ENCODE peak calls at places on chromosomes 3 and 15, in four cellular contexts. P, Z, C and D are unnamed samples. For H3K79me1, the result is how much of the 10 kb centered on the place peaks cover.

GRCh38 chr15:60721706-60722105 is 242.8 kb upstream of the ICE2 start:
- DNase-seq in P (peak), Z (no peak), C (no peak), D (peak)

GRCh38 chr15:41971893-41972340 is 440 bp downstream of the EHD4 start:
- DNase-seq in P (no peak), Z (peak), C (no peak), D (no peak)

GRCh38 chr15:38005949-38006800 is 71.7 kb downstream of the TMCO5A start:
- DNase-seq in P (peak), Z (no peak), C (no peak), D (peak)

GRCh38 chr3:171753025-171753472 is 57.2 kb downstream of the PLD1 start:
- DNase-seq in P (peak), Z (no peak), C (no peak), D (no peak)

GRCh38 chr3:161991901-161992300 is 495.3 kb downstream of the OTOL1 start:
- DNase-seq in P (no peak), Z (no peak), C (no peak), D (no peak)

GRCh38 chr3:195200010-195200822 is 70.7 kb downstream of the XXYLT1 start:
- DNase-seq in P (no peak), Z (no peak), C (no peak), D (peak)

GRCh38 chr3:189898559-189899153 is 222.0 kb downstream of the P3H2 start:
- DNase-seq in P (no peak), Z (no peak), C (no peak), D (peak)

GRCh38 chr3:10511809-10512494 is 6.6 kb upstream of the ATP2B2 start:
- DNase-seq in P (peak), Z (no peak), C (peak), D (peak)

GRCh38 chr3:99551520-99551919 is 86.9 kb upstream of the COL8A1 start:
- DNase-seq in P (no peak), Z (no peak), C (no peak), D (no peak)

GRCh38 chr3:30607032-30607833 is 832 bp downstream of the TGFBR2 start:
- DNase-seq in P (no peak), Z (peak), C (peak), D (peak)

GRCh38 chr3:124774305-124774673 is 44.0 kb downstream of the UMPS start:
- DNase-seq in P (peak), Z (peak), C (peak), D (peak)
- H3K79me1 ChIP-seq in P (under half), Z (under half), C (under half), D (half or more)

GRCh38 chr3:105367406-105368213 is 901 bp downstream of the ALCAM start:
- DNase-seq in P (peak), Z (peak), C (peak), D (peak)
- H3K4ac ChIP-seq in P (peak), Z (no peak), C (no peak), D (peak)

DNA sequence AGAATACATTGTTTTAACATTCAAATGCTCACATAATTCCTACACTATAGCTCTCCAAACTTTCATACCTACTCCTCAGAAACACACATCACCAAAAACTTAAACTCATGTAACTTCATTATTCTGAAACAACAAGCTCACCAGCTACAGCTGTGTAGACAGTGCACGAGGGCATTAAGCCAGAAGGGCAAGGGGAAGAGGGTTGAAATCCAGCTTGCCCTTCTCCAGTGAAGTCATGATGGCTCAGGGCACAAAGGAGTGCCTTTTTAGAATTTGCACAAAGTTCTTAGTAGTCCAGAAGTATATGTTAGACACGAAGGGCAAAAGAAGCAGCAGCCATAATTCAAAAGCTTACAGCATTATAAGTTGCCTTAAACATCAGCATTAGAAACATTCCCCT is 8.6 kb downstream of the SLC12A6 start:
- DNase-seq in P (no peak), Z (no peak), C (no peak), D (no peak)
- H3K4me3 ChIP-seq in P (no peak), Z (no peak), C (no peak), D (no peak)

DNA sequence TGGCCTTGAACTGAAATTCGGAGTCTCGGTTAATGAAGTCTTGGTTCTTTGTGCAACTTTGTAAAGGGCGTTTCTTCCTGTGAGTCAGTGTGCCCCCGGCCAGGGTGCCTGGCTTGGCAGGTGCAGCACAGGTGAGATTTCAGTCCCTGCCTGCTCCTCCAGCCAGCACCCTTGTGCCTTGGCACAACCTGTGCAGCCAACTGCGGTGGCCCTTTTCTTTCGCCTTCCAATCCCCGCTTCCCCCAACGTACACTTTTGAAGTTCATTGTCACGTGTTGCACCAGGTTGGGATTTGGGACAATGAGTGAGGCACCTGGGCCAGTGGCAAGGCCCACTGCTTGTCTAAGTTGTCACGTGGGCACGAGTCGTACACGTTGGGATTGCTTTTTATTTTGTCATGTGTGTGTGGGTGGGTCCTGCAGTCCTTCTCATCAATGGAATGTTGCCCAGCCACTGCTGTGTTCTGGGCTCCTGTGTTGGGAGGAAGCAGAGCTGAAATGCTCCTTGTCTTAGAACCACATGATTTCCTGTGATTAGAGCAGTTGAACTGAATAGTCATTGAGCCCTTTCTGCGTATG is 242.9 kb upstream of the BHLHE40 start:
- DNase-seq in P (peak), Z (no peak), C (no peak), D (no peak)
- H3K79me1 ChIP-seq in P (under half), Z (under half), C (under half), D (under half)

GRCh38 chr3:167287308-167287707 is 92.8 kb downstream of the ZBBX start:
- DNase-seq in P (no peak), Z (no peak), C (no peak), D (no peak)

GRCh38 chr3:167288737-167289136 is 91.4 kb downstream of the ZBBX start:
- DNase-seq in P (no peak), Z (no peak), C (no peak), D (no peak)

DNA sequence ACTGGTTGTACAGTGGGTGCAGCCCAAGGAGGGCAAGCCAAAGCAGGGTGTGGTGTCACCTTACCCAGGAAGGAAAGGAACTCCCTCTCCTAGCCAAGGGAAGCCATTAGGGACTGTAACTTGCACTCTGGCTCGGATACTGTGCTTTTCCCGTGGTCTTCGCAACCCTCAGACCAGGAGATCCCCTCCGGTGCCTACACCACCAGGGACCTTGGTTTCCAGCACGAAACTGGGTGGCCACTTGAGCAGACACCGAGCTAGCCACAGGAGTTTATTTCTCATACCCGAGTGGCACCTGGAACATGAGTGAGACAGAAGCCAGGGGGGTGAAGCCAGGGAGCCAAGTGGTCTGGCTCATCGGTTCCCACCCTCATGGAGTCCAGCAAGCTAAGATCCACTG is 90.7 kb downstream of the ZBBX start:
- DNase-seq in P (no peak), Z (no peak), C (no peak), D (no peak)
- H3K4ac ChIP-seq in P (no peak), Z (no peak), C (no peak), D (no peak)

GRCh38 chr15:40357246-40357645 is 773 bp upstream of the DISP2 start:
- DNase-seq in P (no peak), Z (no peak), C (no peak), D (no peak)
- H3K4me3 ChIP-seq in P (no peak), Z (peak), C (no peak), D (no peak)

GRCh38 chr15:66839511-66840112 is 137.6 kb downstream of the SMAD6 start:
- DNase-seq in P (peak), Z (no peak), C (no peak), D (no peak)
- H3K79me1 ChIP-seq in P (under half), Z (under half), C (under half), D (under half)

DNA sequence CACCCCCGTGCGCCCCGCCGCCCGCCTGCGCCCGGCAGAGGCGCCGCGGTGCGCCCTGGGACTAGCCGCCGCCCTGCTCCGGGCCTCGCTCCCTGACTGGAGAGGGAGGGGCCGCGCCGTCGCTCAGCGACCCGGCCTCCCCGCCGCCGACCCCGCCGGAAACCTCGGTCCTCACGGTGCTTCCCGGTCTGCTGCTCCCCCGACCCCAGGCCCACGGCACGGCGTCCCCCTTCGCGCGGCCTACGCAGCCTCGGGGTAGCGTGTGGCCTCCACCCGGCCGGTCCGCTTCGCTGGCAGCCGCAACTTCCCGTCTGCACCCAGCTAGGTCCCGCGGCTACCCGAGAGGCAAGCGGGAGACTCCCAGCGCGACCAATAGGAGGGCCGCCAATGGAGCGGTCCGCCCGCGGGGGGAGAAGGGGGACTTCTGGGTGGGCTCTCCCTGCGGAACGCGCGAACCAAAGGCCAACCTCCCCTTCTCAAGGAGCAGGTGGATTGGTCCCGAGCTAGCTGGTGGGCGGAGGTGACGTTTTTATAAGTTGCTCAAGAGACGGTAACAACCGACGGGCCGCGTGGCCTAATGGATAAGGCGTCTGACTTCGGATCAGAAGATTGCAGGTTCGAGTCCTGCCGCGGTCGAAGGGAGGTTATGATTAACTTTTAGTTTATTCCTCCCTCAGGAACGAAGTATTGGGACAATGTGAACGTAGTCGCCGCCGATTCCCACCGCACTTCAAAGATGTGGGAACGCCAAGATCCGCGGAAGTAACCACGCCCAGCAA is at the start of gene POLG:
- DNase-seq in P (peak), Z (peak), C (peak), D (peak)
- H3K4ac ChIP-seq in P (peak), Z (no peak), C (peak), D (peak)

GRCh38 chr15:64045106-64045435 is 1.2 kb downstream of the DAPK2 start:
- DNase-seq in P (no peak), Z (no peak), C (no peak), D (no peak)
- H3K4me3 ChIP-seq in P (no peak), Z (no peak), C (no peak), D (peak)